ENCODE peak calls at places on chromosomes 11 and 22, in ten cellular contexts. B, R, J, M, O, D, A, Q, V and E are unnamed samples.

GRCh38 chr11:11510939-11511338 is 110.9 kb downstream of the GALNT18 start:
- DNase-seq in B (no peak), J (no peak), A (no peak), O (no peak), R (no peak), M (peak), Q (no peak), D (no peak), V (no peak), E (no peak)

GRCh38 chr11:127071606-127072005 is 71.0 kb upstream of the KIRREL3 start:
- DNase-seq in V (no peak), M (no peak), Q (no peak), D (no peak), J (no peak), A (no peak), O (no peak), R (no peak), B (no peak), E (no peak)

GRCh38 chr11:94788396-94788795 is 20.2 kb downstream of the AMOTL1 start:
- DNase-seq in D (no peak), V (no peak), M (no peak), A (peak), J (no peak), B (no peak), Q (no peak), O (peak), R (no peak), E (no peak)

GRCh38 chr11:123357990-123358827 is 71.9 kb upstream of the GRAMD1B start:
- DNase-seq in M (peak), D (no peak), V (no peak), J (no peak), R (no peak), O (peak), A (no peak), Q (no peak), B (peak), E (no peak)

GRCh38 chr22:37079668-37080171 is 28.2 kb downstream of the KCTD17 start:
- DNase-seq in D (no peak), B (no peak), O (peak), Q (no peak), R (no peak), M (no peak), A (peak), J (no peak), V (peak), E (no peak)

GRCh38 chr22:44519895-44520294 is 21.9 kb upstream of the RTL6 start:
- DNase-seq in R (no peak), O (no peak), B (no peak), J (no peak), Q (no peak), V (no peak), D (no peak), A (no peak), M (no peak), E (no peak)

GRCh38 chr22:50014053-50014501 is 1.5 kb upstream of the IL17REL start:
- DNase-seq in V (no peak), B (no peak), D (no peak), J (peak), M (no peak), A (no peak), O (no peak), Q (no peak), R (no peak), E (no peak)

GRCh38 chr11:83724704-83725114 is 438.5 kb upstream of the CCDC90B start:
- DNase-seq in D (no peak), V (no peak), M (no peak), Q (no peak), O (peak), B (peak), A (no peak), R (no peak), J (peak), E (peak)

GRCh38 chr22:30016596-30016995 is 63.7 kb upstream of the HORMAD2 start:
- DNase-seq in M (no peak), O (no peak), D (no peak), Q (no peak), J (no peak), R (no peak), V (no peak), A (no peak), B (no peak), E (no peak)

GRCh38 chr11:1942541-1943260 is 4.4 kb upstream of the MRPL23 start:
- DNase-seq in O (no peak), Q (no peak), M (no peak), R (no peak), D (peak), J (peak), B (no peak), A (no peak), V (no peak), E (no peak)

GRCh38 chr11:1931326-1931725 is 11.8 kb downstream of the TNNT3 start:
- DNase-seq in D (no peak), M (peak), Q (no peak), R (no peak), V (no peak), B (no peak), A (no peak), O (peak), J (peak), E (no peak)

GRCh38 chr11:128895505-128895904 is 4.3 kb downstream of the KCNJ5 start:
- DNase-seq in V (no peak), O (no peak), A (no peak), Q (no peak), D (no peak), J (no peak), B (no peak), M (peak), R (no peak), E (no peak)

GRCh38 chr11:932435-932834 is 6.8 kb downstream of the AP2A2 start:
- DNase-seq in M (no peak), Q (no peak), D (no peak), O (no peak), V (no peak), B (no peak), J (no peak), A (peak), R (no peak), E (no peak)

GRCh38 chr22:50185384-50186087 is at the start of gene TRABD:
- DNase-seq in B (peak), D (peak), M (peak), A (peak), Q (peak), O (peak), R (peak), V (peak), J (peak), E (peak)

GRCh38 chr22:36462475-36462790 is 19.0 kb downstream of the TXN2 start:
- DNase-seq in V (no peak), Q (no peak), D (no peak), J (no peak), A (no peak), M (no peak), B (no peak), R (no peak), O (no peak), E (no peak)

GRCh38 chr11:3665336-3666022 is 5.7 kb downstream of the CHRNA10 start:
- DNase-seq in Q (no peak), M (no peak), B (no peak), V (no peak), O (no peak), R (no peak), A (no peak), D (no peak), J (no peak), E (no peak)

GRCh38 chr11:2304156-2305139 is 2.6 kb downstream of the TSPAN32 start:
- DNase-seq in Q (no peak), D (no peak), J (peak), R (peak), A (no peak), B (no peak), M (no peak), V (no peak), O (peak), E (no peak)

GRCh38 chr22:36461665-36462474 is 19.6 kb downstream of the TXN2 start:
- DNase-seq in D (peak), M (peak), V (peak), J (peak), Q (no peak), B (peak), R (peak), O (peak), A (peak), E (peak)

GRCh38 chr22:26585104-26585790 is 4.7 kb downstream of the TPST2 start:
- DNase-seq in B (peak), V (peak), D (no peak), O (peak), Q (no peak), M (no peak), A (peak), R (peak), J (peak), E (no peak)

GRCh38 chr11:131491503-131491902 is 121.1 kb downstream of the NTM start:
- DNase-seq in J (no peak), O (peak), B (no peak), A (no peak), R (no peak), D (no peak), M (no peak), V (peak), Q (no peak), E (no peak)

GRCh38 chr22:27554106-27554814 is 247.3 kb downstream of the MN1 start:
- DNase-seq in M (no peak), O (peak), D (no peak), V (no peak), Q (no peak), B (no peak), J (no peak), R (no peak), A (peak), E (no peak)

GRCh38 chr11:35886759-35887158 is 57.1 kb upstream of the LDLRAD3 start:
- DNase-seq in V (no peak), R (no peak), D (no peak), A (no peak), O (no peak), J (no peak), Q (no peak), B (no peak), M (no peak), E (no peak)

GRCh38 chr11:34215806-34216453 is 110.5 kb downstream of the NAT10 start:
- DNase-seq in Q (no peak), A (no peak), M (no peak), V (no peak), J (no peak), B (no peak), O (no peak), D (no peak), R (no peak), E (no peak)

GRCh38 chr11:118996926-118997626 is 862 bp upstream of the CENATAC start:
- DNase-seq in J (no peak), A (peak), B (peak), R (no peak), D (no peak), O (no peak), Q (no peak), V (no peak), M (no peak), E (no peak)

GRCh38 chr11:23359297-23359696 is 499.0 kb upstream of the CCDC179 start:
- DNase-seq in J (no peak), V (peak), D (no peak), A (peak), R (no peak), Q (no peak), M (no peak), B (no peak), O (peak), E (no peak)

GRCh38 chr22:39090426-39091064 is 6.5 kb upstream of the APOBEC3H start:
- DNase-seq in D (no peak), M (no peak), B (no peak), R (no peak), Q (no peak), J (no peak), V (no peak), A (no peak), O (no peak), E (no peak)

GRCh38 chr11:134905513-134905912 is 493.5 kb upstream of the B3GAT1 start:
- DNase-seq in M (no peak), B (no peak), A (no peak), D (no peak), O (no peak), Q (no peak), R (no peak), V (no peak), J (no peak), E (no peak)

GRCh38 chr11:85682330-85683305 is 3.4 kb downstream of the CCDC89 start:
- DNase-seq in B (peak), D (no peak), Q (no peak), M (no peak), A (peak), R (no peak), V (peak), J (peak), O (peak), E (no peak)

GRCh38 chr11:122733301-122733686 is 77.8 kb downstream of the UBASH3B start:
- DNase-seq in V (peak), A (peak), Q (no peak), B (peak), O (peak), M (no peak), D (no peak), R (no peak), J (no peak), E (no peak)

GRCh38 chr11:120183701-120184141 is 27.1 kb upstream of the OAF start:
- DNase-seq in A (no peak), R (peak), B (no peak), D (peak), O (no peak), J (peak), Q (no peak), M (no peak), V (no peak), E (no peak)

GRCh38 chr11:120182357-120182756 is 28.5 kb upstream of the OAF start:
- DNase-seq in V (no peak), M (no peak), O (no peak), J (peak), A (no peak), Q (no peak), R (peak), D (peak), B (no peak), E (no peak)

GRCh38 chr11:120184371-120184945 is 26.4 kb upstream of the OAF start:
- DNase-seq in A (no peak), J (peak), Q (no peak), D (peak), B (no peak), M (no peak), O (no peak), V (no peak), R (peak), E (no peak)

GRCh38 chr11:120181446-120181992 is 29.3 kb upstream of the OAF start:
- DNase-seq in R (peak), V (no peak), D (no peak), B (no peak), O (no peak), A (no peak), J (peak), Q (no peak), M (no peak), E (no peak)

GRCh38 chr11:120182790-120183491 is 27.9 kb upstream of the OAF start:
- DNase-seq in B (peak), R (peak), M (peak), Q (no peak), A (no peak), J (peak), D (peak), V (no peak), O (no peak), E (no peak)
- TF ChIP-seq CTCF in B (no peak), R (no peak), M (peak), Q (peak), A (peak), J (peak), D (peak), V (peak), O (peak), E (no peak)

GRCh38 chr11:17978553-17979287 is 34.1 kb downstream of the SERGEF start:
- DNase-seq in M (peak), V (peak), O (peak), R (no peak), A (peak), Q (no peak), B (peak), J (no peak), D (peak), E (peak)
- TF ChIP-seq CTCF in M (peak), V (peak), O (peak), R (peak), A (peak), Q (peak), B (peak), J (peak), D (peak), E (peak)

GRCh38 chr11:64629103-64629502 is 38.1 kb downstream of the SLC22A12 start:
- DNase-seq in D (no peak), J (no peak), M (no peak), V (no peak), O (no peak), R (no peak), A (no peak), Q (no peak), B (no peak), E (no peak)
- TF ChIP-seq CTCF in D (no peak), J (no peak), M (no peak), V (no peak), O (no peak), R (no peak), A (no peak), Q (no peak), B (no peak), E (no peak)

DNA sequence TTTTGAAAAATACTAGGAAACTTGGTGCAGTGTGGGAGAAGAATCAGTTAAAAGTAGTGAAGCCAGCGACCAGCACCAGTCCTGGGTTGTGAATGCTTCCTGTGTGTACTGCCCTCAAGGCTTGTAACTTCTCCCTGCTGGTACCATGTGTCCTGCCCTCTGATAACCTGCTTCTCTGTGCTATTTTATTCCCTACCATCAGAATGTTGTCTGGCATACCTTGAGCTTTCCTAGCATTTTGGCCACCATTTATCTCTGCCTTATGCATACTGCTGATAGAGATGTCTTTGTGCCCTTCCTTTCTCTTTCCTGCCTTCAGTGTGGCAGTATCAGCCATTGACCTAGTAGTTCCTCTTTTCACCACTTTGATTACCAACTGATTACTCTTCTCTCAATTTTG is 2.0 kb downstream of the GTF2H1 start:
- DNase-seq in J (no peak), B (no peak), O (no peak), V (no peak), Q (no peak), R (no peak), D (no peak), A (no peak), M (no peak), E (no peak)
- TF ChIP-seq CTCF in J (no peak), B (no peak), O (no peak), V (no peak), Q (no peak), R (no peak), D (no peak), A (no peak), M (no peak), E (no peak)

GRCh38 chr11:13354335-13354734 is 76.7 kb downstream of the BMAL1 start:
- DNase-seq in D (no peak), A (peak), B (peak), O (peak), J (no peak), Q (no peak), R (no peak), V (no peak), M (no peak), E (no peak)
- TF ChIP-seq CTCF in D (no peak), A (peak), B (peak), O (peak), J (peak), Q (peak), R (no peak), V (peak), M (no peak), E (peak)

DNA sequence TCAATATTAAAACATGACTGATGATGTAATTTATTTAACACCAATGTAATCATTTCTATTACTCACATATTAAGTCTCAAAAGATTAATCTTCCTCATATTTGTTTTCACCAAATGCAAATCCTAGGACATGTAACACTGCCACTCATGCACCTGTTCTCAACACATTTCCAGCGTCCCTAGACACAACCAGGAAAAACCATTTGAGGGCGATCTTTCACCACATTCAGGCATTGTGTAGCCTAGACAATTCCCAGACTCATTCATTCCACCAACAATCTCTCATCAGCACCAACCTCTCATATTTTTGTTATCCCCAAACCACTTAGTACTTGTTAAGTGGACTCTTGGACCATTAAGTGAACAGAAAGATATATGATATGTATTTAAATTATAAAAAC is 66.1 kb downstream of the SLC36A4 start:
- DNase-seq in J (no peak), O (peak), Q (no peak), V (no peak), B (peak), R (no peak), A (peak), D (no peak), M (no peak), E (no peak)
- TF ChIP-seq CTCF in J (no peak), O (peak), Q (peak), V (no peak), B (no peak), R (no peak), A (no peak), D (peak), M (no peak), E (no peak)

GRCh38 chr11:60469723-60470122 is 14.1 kb downstream of the MS4A1 start:
- DNase-seq in Q (no peak), R (no peak), B (no peak), J (no peak), A (no peak), M (no peak), O (no peak), V (no peak), D (no peak), E (no peak)
- TF ChIP-seq CTCF in Q (no peak), R (no peak), B (no peak), J (no peak), A (no peak), M (no peak), O (no peak), V (no peak), D (no peak), E (no peak)

GRCh38 chr11:62142921-62143320 is 19.1 kb downstream of the INCENP start:
- DNase-seq in R (peak), A (no peak), M (no peak), J (peak), Q (no peak), D (no peak), B (no peak), O (no peak), V (no peak), E (no peak)
- TF ChIP-seq CTCF in R (no peak), A (no peak), M (no peak), J (no peak), Q (no peak), D (no peak), B (no peak), O (no peak), V (no peak), E (no peak)